ENCODE peak calls at places on chromosomes 12 and 14, in seven cellular contexts. I, M, Z, E, X, P and O are unnamed samples.

GRCh38 chr14:55086939-55087338 is 35.5 kb downstream of the MAPK1IP1L start:
- DNase-seq in P (no peak), I (no peak), M (no peak), E (peak; percentile 10), X (no peak), Z (no peak), O (no peak)

GRCh38 chr12:89250648-89251047 is 101.7 kb downstream of the DUSP6 start:
- DNase-seq in I (no peak), Z (peak; percentile 26), E (no peak), X (no peak), M (no peak), P (peak; percentile 25), O (no peak)

GRCh38 chr14:80425686-80426085 is 214.4 kb upstream of the DIO2 start:
- DNase-seq in M (no peak), I (peak; percentile 94), X (no peak), P (peak; percentile 100), Z (peak; percentile 95), E (no peak), O (no peak)

GRCh38 chr12:88393017-88393767 is 187.1 kb downstream of the KITLG start:
- DNase-seq in X (no peak), P (peak; percentile 35), Z (peak; percentile 62), E (no peak), I (peak; percentile 60), M (no peak), O (no peak)

GRCh38 chr12:32515137-32515860 is 115.9 kb downstream of the FGD4 start:
- DNase-seq in E (no peak), Z (no peak), I (no peak), P (no peak), M (no peak), X (no peak), O (no peak)

GRCh38 chr14:77187649-77188012 is 6.0 kb downstream of the TMEM63C start:
- DNase-seq in P (no peak), X (no peak), M (peak; percentile 24), E (no peak), I (no peak), Z (no peak), O (no peak)

GRCh38 chr14:89012272-89013097 is 188.0 kb downstream of the TTC8 start:
- DNase-seq in P (no peak), X (no peak), I (no peak), M (no peak), E (no peak), Z (no peak), O (no peak)

GRCh38 chr12:78530065-78530765 is 334.4 kb upstream of the SYT1 start:
- DNase-seq in E (no peak), I (peak; percentile 50), P (peak; percentile 38), Z (peak; percentile 21), M (no peak), X (no peak), O (no peak)

GRCh38 chr14:74946659-74947281 is 8.6 kb downstream of the PGF start:
- DNase-seq in E (no peak), M (no peak), X (no peak), Z (peak; percentile 66), P (no peak), I (no peak), O (no peak)

GRCh38 chr12:104334581-104334980 is 31.0 kb downstream of the EID3 start:
- DNase-seq in I (peak; percentile 40), M (peak; percentile 78), E (no peak), X (no peak), Z (no peak), P (no peak), O (no peak)

GRCh38 chr12:92596388-92596787 is 106.4 kb upstream of the PLEKHG7 start:
- DNase-seq in I (peak; percentile 49), Z (peak; percentile 73), X (no peak), P (peak; percentile 83), M (no peak), E (no peak), O (no peak)

GRCh38 chr12:62194616-62195015 is 65.6 kb upstream of the USP15 start:
- DNase-seq in I (peak; percentile 20), P (no peak), M (no peak), X (peak; percentile 43), E (no peak), Z (peak; percentile 86), O (no peak)

GRCh38 chr12:1122803-1123202 is 131.8 kb downstream of the ERC1 start:
- DNase-seq in E (no peak), X (peak; percentile 25), M (no peak), I (peak; percentile 32), Z (no peak), P (no peak), O (no peak)

GRCh38 chr14:28773917-28774691 is 7.5 kb downstream of the FOXG1 start:
- DNase-seq in X (no peak), Z (peak; percentile 51), P (peak; percentile 30), M (no peak), I (peak; percentile 64), E (no peak), O (no peak)

GRCh38 chr12:118611295-118611694 is 234.9 kb downstream of the SUDS3 start:
- DNase-seq in I (no peak), E (no peak), M (peak; percentile 65), Z (no peak), P (no peak), X (no peak), O (no peak)

GRCh38 chr14:55051426-55052258 is at the start of gene MAPK1IP1L:
- DNase-seq in P (peak; percentile 88), I (peak; percentile 96), Z (peak; percentile 92), X (peak; percentile 82), M (peak; percentile 92), E (peak; percentile 88), O (peak; percentile 89)

GRCh38 chr12:83161451-83161850 is 474.7 kb downstream of the TMTC2 start:
- DNase-seq in I (no peak), E (no peak), Z (peak; percentile 47), M (no peak), P (peak; percentile 4), X (no peak), O (no peak)

GRCh38 chr12:63294327-63294632 is 143.3 kb upstream of the AVPR1A start:
- DNase-seq in Z (peak; percentile 80), E (no peak), P (peak; percentile 66), I (peak; percentile 77), X (no peak), M (no peak), O (no peak)

GRCh38 chr14:49893309-49894213 is 679 bp downstream of the ARF6 start:
- DNase-seq in X (peak; percentile 55), I (peak; percentile 54), Z (peak; percentile 52), P (no peak), E (peak; percentile 49), M (peak; percentile 71), O (peak; percentile 52)

GRCh38 chr12:85865905-85866304 is 8.2 kb upstream of the NTS start:
- DNase-seq in Z (peak; percentile 18), X (no peak), I (peak; percentile 11), P (no peak), M (no peak), E (no peak), O (peak; percentile 22)

GRCh38 chr14:37592288-37593274 is 2.5 kb downstream of the FOXA1 start:
- DNase-seq in P (no peak), Z (peak; percentile 45), M (no peak), I (no peak), E (no peak), X (no peak), O (no peak)

GRCh38 chr14:53570411-53571387 is 385.9 kb downstream of the BMP4 start:
- DNase-seq in X (no peak), E (no peak), I (no peak), P (no peak), M (no peak), Z (peak; percentile 5), O (no peak)

GRCh38 chr14:89479802-89480201 is 62.8 kb upstream of the FOXN3 start:
- DNase-seq in Z (peak; percentile 94), I (peak; percentile 36), M (no peak), E (no peak), X (peak; percentile 97), P (peak; percentile 45), O (no peak)

GRCh38 chr14:42421377-42422078 is 814.9 kb downstream of the LRFN5 start:
- DNase-seq in I (no peak), P (no peak), M (no peak), E (no peak), X (no peak), Z (peak; percentile 40), O (no peak)
- H3K4me3 ChIP-seq in I (no peak overlapping the region), P (no peak overlapping the region), M (no peak overlapping the region), E (no peak overlapping the region), X (no peak overlapping the region), Z (no peak overlapping the region), O (no peak overlapping the region)

GRCh38 chr12:109771746-109772621 is 58.4 kb downstream of the FAM222A start:
- DNase-seq in X (no peak), E (no peak), P (no peak), M (peak; percentile 19), Z (no peak), I (no peak), O (no peak)
- TF ChIP-seq CTCF in X (no peak), E (no peak), P (no peak), M (no peak), Z (no peak), I (no peak), O (no peak)

GRCh38 chr12:48972213-48973021 is 882 bp upstream of the WNT10B start:
- DNase-seq in P (peak; percentile 41), Z (no peak), I (no peak), M (no peak), X (peak; percentile 78), E (no peak), O (no peak)
- H3K4me3 ChIP-seq in P (no peak overlapping the region), Z (no peak overlapping the region), I (no peak overlapping the region), M (no peak overlapping the region), X (peak overlapping the region; percentile 55), E (no peak overlapping the region), O (no peak overlapping the region)

GRCh38 chr14:23159516-23159915 is 23.9 kb downstream of the SLC7A8 start:
- DNase-seq in X (no peak), E (no peak), M (no peak), P (no peak), Z (no peak), I (no peak), O (no peak)

GRCh38 chr14:23149745-23150144 is 30.7 kb upstream of the CEBPE start:
- DNase-seq in E (no peak), X (no peak), P (no peak), M (no peak), Z (peak; percentile 77), I (no peak), O (no peak)

GRCh38 chr14:23151342-23151741 is 32.1 kb downstream of the SLC7A8 start:
- DNase-seq in E (no peak), P (no peak), X (no peak), I (no peak), Z (no peak), M (no peak), O (no peak)

GRCh38 chr14:23153891-23154796 is 29.3 kb downstream of the SLC7A8 start:
- DNase-seq in E (peak; percentile 90), Z (peak; percentile 90), X (peak; percentile 79), M (peak; percentile 97), I (peak; percentile 93), P (no peak), O (peak; percentile 92)

DNA sequence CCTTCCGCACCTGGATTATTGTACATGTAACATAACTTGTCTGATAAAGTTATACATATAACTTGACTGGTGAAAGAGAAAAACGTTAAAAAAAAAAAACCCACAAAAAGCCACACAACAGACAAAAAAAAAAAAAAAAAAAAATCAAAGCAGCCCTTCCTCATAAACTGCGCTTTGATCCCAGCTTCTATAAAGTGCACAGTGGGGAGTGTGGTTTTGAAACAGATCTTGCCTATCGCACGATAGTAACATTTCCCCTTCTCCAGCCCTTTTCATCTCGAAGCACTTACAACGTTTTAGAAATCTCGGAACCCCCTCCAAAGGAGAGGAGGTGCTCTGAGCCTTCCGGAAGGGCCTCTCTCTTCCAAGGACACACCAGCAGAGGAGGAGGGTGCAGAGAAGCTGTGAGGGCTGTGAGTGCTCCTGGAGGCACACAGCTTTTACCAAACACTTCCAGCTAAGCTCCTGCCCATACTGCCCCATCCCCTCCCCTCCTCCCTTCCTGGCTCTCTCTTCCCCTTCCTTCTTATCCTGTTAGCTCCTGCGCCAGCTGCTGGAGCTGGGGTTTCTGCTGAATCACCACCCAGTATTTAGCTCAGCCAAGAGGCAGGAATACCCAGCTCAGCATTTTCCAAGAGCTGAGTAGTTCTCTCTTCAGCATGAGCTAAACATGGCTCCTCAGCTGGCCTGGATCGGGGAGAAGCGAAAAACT is 28.4 kb downstream of the SLC7A8 start:
- DNase-seq in I (peak; percentile 97), P (peak; percentile 89), E (peak; percentile 80), X (no peak), Z (peak; percentile 88), M (peak; percentile 94), O (peak; percentile 80)
- TF ChIP-seq CTCF in I (no peak), P (no peak), E (no peak), X (no peak), Z (no peak), M (no peak), O (no peak)